ENCODE peak calls at places on chromosomes 7 and 10, in seven cellular contexts. Q, L, T, V, A, W and I are unnamed samples.

GRCh38 chr10:30047924-30048531 is 11.4 kb downstream of the JCAD start:
- DNase-seq in V (no peak), Q (no peak), L (no peak), T (no peak), A (no peak), W (no peak), I (no peak)

GRCh38 chr7:142511801-142512200 is 237.5 kb upstream of the PRSS1 start:
- DNase-seq in V (no peak), Q (no peak), A (no peak), L (no peak), W (no peak), T (no peak), I (no peak)

GRCh38 chr7:135147899-135148721 is at the start of gene TMEM140:
- DNase-seq in A (no peak), W (peak; percentile 64), Q (no peak), T (no peak), V (peak; percentile 75), L (peak; percentile 94), I (no peak)

GRCh38 chr10:121927361-121927840 is 430 bp downstream of the ATE1 start:
- DNase-seq in Q (peak; percentile 79), L (peak; percentile 58), W (peak; percentile 59), T (peak; percentile 80), A (peak; percentile 83), V (peak; percentile 73), I (no peak)

GRCh38 chr10:124708922-124709520 is 35.2 kb downstream of the FAM53B start:
- DNase-seq in V (no peak), T (no peak), Q (no peak), A (peak; percentile 85), L (no peak), W (no peak), I (no peak)

GRCh38 chr10:87862644-87863101 is 660 bp downstream of the KLLN start:
- DNase-seq in A (no peak), V (no peak), Q (no peak), W (peak; percentile 31), T (no peak), L (no peak), I (no peak)

GRCh38 chr10:77125231-77125630 is 512.4 kb downstream of the KCNMA1 start:
- DNase-seq in Q (no peak), T (no peak), A (no peak), W (no peak), V (no peak), L (no peak), I (no peak)

GRCh38 chr10:79179404-79180309 is 110.9 kb downstream of the ZMIZ1 start:
- DNase-seq in W (no peak), L (no peak), Q (no peak), T (no peak), V (no peak), A (peak; percentile 92), I (no peak)

GRCh38 chr10:14478639-14479038 is 147.9 kb upstream of the FRMD4A start:
- DNase-seq in L (no peak), V (no peak), A (peak; percentile 65), Q (peak; percentile 77), T (no peak), W (peak; percentile 49), I (peak; percentile 72)

GRCh38 chr7:43481905-43482678 is 100.8 kb upstream of the STK17A start:
- DNase-seq in T (no peak), L (no peak), A (no peak), W (no peak), V (no peak), Q (no peak), I (no peak)

GRCh38 chr7:145105561-145105960 is 269.7 kb upstream of the TPK1 start:
- DNase-seq in L (no peak), T (no peak), V (no peak), W (no peak), Q (no peak), A (no peak), I (no peak)

GRCh38 chr7:5526190-5527037 is 102.8 kb upstream of the TNRC18 start:
- DNase-seq in T (no peak), Q (peak; percentile 80), W (peak; percentile 60), V (peak; percentile 70), A (peak; percentile 31), L (peak; percentile 57), I (no peak)

GRCh38 chr10:60099998-60100747 is 193.8 kb upstream of the CCDC6 start:
- DNase-seq in Q (no peak), V (no peak), W (no peak), T (no peak), L (peak; percentile 39), A (peak; percentile 37), I (no peak)

GRCh38 chr7:84196007-84196551 is 1.5 kb upstream of the SEMA3A start:
- DNase-seq in V (no peak), L (no peak), Q (no peak), W (no peak), A (no peak), T (no peak), I (no peak)

GRCh38 chr10:60572511-60573194 is 183.0 kb upstream of the ANK3 start:
- DNase-seq in L (peak; percentile 12), A (peak; percentile 46), V (peak; percentile 39), W (peak; percentile 44), Q (no peak), T (no peak), I (peak; percentile 19)

GRCh38 chr10:15169555-15170407 is 1.3 kb upstream of the NMT2 start:
- DNase-seq in T (no peak), Q (peak; percentile 62), W (no peak), A (no peak), L (peak; percentile 29), V (no peak), I (peak; percentile 16)

GRCh38 chr10:99506416-99506815 is 26.3 kb upstream of the NKX2-3 start:
- DNase-seq in Q (no peak), A (no peak), V (no peak), L (no peak), T (no peak), W (no peak), I (no peak)

GRCh38 chr10:88118769-88119559 is 255.5 kb downstream of the PTEN start:
- DNase-seq in T (no peak), W (no peak), A (no peak), L (no peak), Q (no peak), V (no peak), I (no peak)

GRCh38 chr7:141251957-141252356 is 178.1 kb downstream of the TMEM178B start:
- DNase-seq in V (no peak), T (no peak), W (no peak), Q (no peak), A (no peak), L (no peak), I (no peak)

GRCh38 chr10:86337121-86337601 is 29.4 kb downstream of the GRID1 start:
- DNase-seq in T (peak; percentile 44), V (no peak), A (no peak), L (no peak), W (no peak), Q (peak; percentile 30), I (no peak)

GRCh38 chr10:103676058-103676785 is 179.2 kb downstream of the SH3PXD2A start:
- DNase-seq in V (no peak), L (no peak), T (peak; percentile 92), A (no peak), Q (peak; percentile 88), W (no peak), I (peak; percentile 82)

GRCh38 chr10:102776779-102777417 is 33.1 kb downstream of the WBP1L start:
- DNase-seq in V (peak; percentile 71), A (peak; percentile 47), Q (peak; percentile 98), W (peak; percentile 71), T (peak; percentile 90), L (peak; percentile 85), I (peak; percentile 57)

GRCh38 chr10:117131390-117132327 is 6.4 kb downstream of the VAX1 start:
- DNase-seq in W (no peak), A (peak; percentile 41), T (no peak), Q (no peak), V (peak; percentile 18), L (no peak), I (no peak)
- H3K27ac ChIP-seq in W (no peak overlapping the region), A (no peak overlapping the region), T (no peak overlapping the region), Q (no peak overlapping the region), V (no peak overlapping the region), L (no peak overlapping the region), I (no peak overlapping the region)

GRCh38 chr10:95628786-95629185 is 27.7 kb downstream of the ALDH18A1 start:
- DNase-seq in Q (no peak), V (peak; percentile 54), W (no peak), T (no peak), L (no peak), A (no peak), I (no peak)

DNA sequence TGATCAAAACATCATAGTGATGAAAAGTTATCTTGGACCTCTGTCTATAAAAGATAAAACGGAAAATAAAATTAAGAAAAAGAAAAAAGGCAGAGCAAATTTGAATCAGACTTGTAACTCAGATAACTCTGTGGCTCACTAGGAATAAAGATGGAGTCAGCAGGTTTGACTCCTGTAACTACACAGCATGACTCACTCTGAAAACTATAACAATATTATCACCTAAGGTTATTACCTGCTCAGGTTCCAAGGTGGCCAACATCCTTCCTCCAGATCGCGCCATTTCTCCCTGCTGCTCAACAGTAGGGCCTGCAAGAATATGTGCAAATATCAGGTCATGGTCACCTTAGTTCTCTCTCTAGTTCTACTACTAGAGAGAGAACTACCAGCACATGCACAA is 30.0 kb downstream of the ALDH18A1 start:
- DNase-seq in V (no peak), W (no peak), A (no peak), L (no peak), T (no peak), Q (no peak), I (no peak)
- TF ChIP-seq EP300 in V (no peak), W (no peak), A (no peak), L (no peak), T (no peak), Q (no peak), I (no peak)

DNA sequence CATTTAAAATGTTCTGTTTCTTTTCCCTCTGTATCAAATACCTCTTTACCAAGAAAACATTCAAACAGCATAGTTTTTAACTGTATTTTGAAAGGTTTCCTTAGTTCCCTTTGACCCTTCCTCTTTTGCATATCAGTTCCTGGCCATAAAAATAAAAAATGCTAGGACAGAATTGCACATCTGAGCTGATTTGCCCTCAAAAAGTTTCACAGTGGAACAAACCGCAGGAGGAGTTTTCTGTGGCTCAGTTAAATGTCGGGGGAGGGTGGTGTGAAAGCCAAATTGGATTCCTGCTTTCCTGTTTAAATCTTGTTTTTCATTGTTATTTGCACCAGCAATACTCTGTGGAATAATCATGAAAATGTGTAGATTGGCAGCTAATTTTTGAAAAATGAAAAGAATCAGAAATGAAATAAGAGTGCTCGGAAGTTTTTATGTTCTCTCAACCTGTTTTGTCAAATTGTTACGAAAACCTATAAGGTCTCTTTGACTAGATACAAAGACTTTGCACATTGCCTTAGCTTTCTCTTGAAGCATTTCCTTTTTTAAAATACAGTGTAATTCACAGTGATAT is 8.2 kb downstream of the IKZF1 start:
- DNase-seq in A (no peak), L (no peak), Q (no peak), T (no peak), W (no peak), V (no peak), I (no peak)
- H3K27ac ChIP-seq in A (no peak overlapping the region), L (no peak overlapping the region), Q (no peak overlapping the region), T (no peak overlapping the region), W (peak overlapping the region; percentile 84), V (peak overlapping the region; percentile 51), I (no peak overlapping the region)

GRCh38 chr7:26959290-26959689 is 94.9 kb upstream of the SKAP2 start:
- DNase-seq in W (no peak), V (no peak), T (no peak), L (no peak), A (no peak), Q (no peak), I (no peak)

GRCh38 chr7:26958834-26959233 is 94.4 kb upstream of the SKAP2 start:
- DNase-seq in T (no peak), Q (no peak), L (peak; percentile 46), A (no peak), V (no peak), W (no peak), I (no peak)

GRCh38 chr7:26965724-26966123 is 101.3 kb upstream of the SKAP2 start:
- DNase-seq in A (no peak), Q (no peak), T (no peak), V (no peak), L (peak; percentile 68), W (no peak), I (no peak)

GRCh38 chr7:26964409-26964808 is 100.0 kb upstream of the SKAP2 start:
- DNase-seq in A (no peak), L (no peak), T (no peak), W (no peak), V (no peak), Q (no peak), I (no peak)
- TF ChIP-seq EP300 in A (no peak), L (no peak), T (no peak), W (no peak), V (no peak), Q (no peak), I (no peak)